ENCODE peak calls at places on chromosomes 5 and 9, in nine cellular contexts. D is fibroblast of lung, Z is esophagus muscularis mucosa, X is GM23248, Q is lower lobe of right lung, C is ovary, O is lung, I is left lung, G is A673. K is an unnamed sample. For H3K36me3, the result is how much of the 10 kb centered on the place peaks cover.

GRCh38 chr9:129166962-129167557 is 11.0 kb downstream of the IER5L start:
- DNase-seq in G (peak), Z (peak), C (peak), I (peak), Q (peak), D (peak), X (peak), O (peak), K (peak)

GRCh38 chr5:38660194-38660668 is 103.8 kb upstream of the LIFR start:
- DNase-seq in Z (no peak), D (no peak), C (no peak), G (peak), O (no peak), I (no peak), Q (no peak), X (no peak), K (no peak)

GRCh38 chr9:135512241-135512603 is 9.0 kb upstream of the LCN1 start:
- DNase-seq in C (no peak), Q (no peak), Z (no peak), X (no peak), G (no peak), D (no peak), I (peak), O (no peak), K (no peak)

GRCh38 chr5:66717455-66718373 is 121.5 kb downstream of the MAST4 start:
- DNase-seq in O (no peak), C (no peak), Q (no peak), I (no peak), G (no peak), X (no peak), D (no peak), Z (no peak), K (no peak)

GRCh38 chr9:120978987-120979386 is 52.4 kb upstream of the TRAF1 start:
- DNase-seq in Q (no peak), O (no peak), Z (no peak), C (no peak), D (no peak), G (no peak), X (no peak), I (no peak), K (no peak)

GRCh38 chr5:102758576-102758975 is 3.5 kb downstream of the PAM start:
- DNase-seq in D (peak), G (no peak), Z (no peak), I (no peak), X (peak), O (no peak), Q (no peak), C (no peak), K (peak)

GRCh38 chr9:124267271-124267807 is 9.6 kb downstream of the NEK6 start:
- DNase-seq in I (peak), Z (no peak), X (peak), C (no peak), D (peak), G (peak), O (peak), Q (peak), K (peak)

GRCh38 chr5:134088291-134088690 is 26.2 kb upstream of the TCF7 start:
- DNase-seq in Z (no peak), I (no peak), O (no peak), X (peak), D (peak), Q (no peak), C (no peak), G (no peak), K (no peak)

GRCh38 chr5:34656700-34657549 is 797 bp downstream of the RAI14 start:
- DNase-seq in Z (no peak), Q (peak), G (peak), D (peak), C (peak), O (no peak), X (peak), I (peak), K (no peak)

GRCh38 chr9:16181539-16181938 is 628.7 kb downstream of the CCDC171 start:
- DNase-seq in X (no peak), Q (no peak), I (no peak), O (no peak), G (no peak), D (no peak), C (no peak), Z (no peak), K (no peak)

GRCh38 chr5:73151733-73152410 is 21.1 kb upstream of the TMEM174 start:
- DNase-seq in Z (no peak), I (no peak), C (no peak), D (no peak), X (no peak), Q (no peak), O (no peak), G (no peak), K (peak)

GRCh38 chr5:82664711-82665110 is 386.6 kb upstream of the RPS23 start:
- DNase-seq in C (no peak), Q (no peak), I (no peak), Z (no peak), D (no peak), G (no peak), X (no peak), O (no peak), K (no peak)

GRCh38 chr5:78907255-78907886 is 77.7 kb downstream of the ARSB start:
- DNase-seq in I (no peak), Q (no peak), O (no peak), X (peak), C (peak), Z (no peak), D (peak), G (no peak), K (peak)

GRCh38 chr5:178238711-178239592 is 6.3 kb upstream of the PHYKPL start:
- DNase-seq in C (no peak), G (no peak), I (peak), Q (peak), X (no peak), D (no peak), O (no peak), Z (no peak), K (no peak)

GRCh38 chr5:132829742-132830435 is 558 bp downstream of the SHROOM1 start:
- DNase-seq in Q (peak), O (peak), C (peak), D (peak), I (peak), G (peak), Z (no peak), X (peak), K (peak)

GRCh38 chr5:19880859-19881436 is 107.1 kb downstream of the CDH18 start:
- DNase-seq in D (no peak), C (no peak), I (no peak), G (peak), Z (no peak), O (no peak), Q (no peak), X (no peak), K (no peak)

GRCh38 chr9:73575071-73575470 is 423.4 kb downstream of the ANXA1 start:
- DNase-seq in I (no peak), O (no peak), D (no peak), Z (no peak), X (no peak), C (no peak), G (no peak), Q (no peak), K (no peak)

GRCh38 chr5:54844905-54845566 is 140.4 kb downstream of the ESM1 start:
- DNase-seq in I (no peak), X (peak), C (no peak), Z (no peak), D (peak), O (no peak), G (peak), Q (no peak), K (no peak)

GRCh38 chr5:39547548-39548154 is 122.9 kb upstream of the DAB2 start:
- DNase-seq in O (peak), Q (no peak), I (no peak), G (peak), Z (no peak), D (peak), C (peak), X (peak), K (peak)

GRCh38 chr5:27702339-27702820 is 664.0 kb upstream of the CDH9 start:
- DNase-seq in I (no peak), G (peak), Z (no peak), O (no peak), C (no peak), X (no peak), D (peak), Q (no peak), K (peak)

GRCh38 chr9:35051069-35051967 is 21.1 kb downstream of the VCP start:
- DNase-seq in G (peak), I (no peak), D (peak), C (peak), O (peak), Z (no peak), X (peak), Q (no peak), K (peak)

GRCh38 chr9:114681594-114682332 is at the start of gene TEX48:
- DNase-seq in X (peak), I (no peak), G (peak), Z (no peak), O (peak), C (no peak), D (peak), Q (peak), K (peak)

GRCh38 chr9:16304301-16304700 is 566.2 kb downstream of the BNC2 start:
- DNase-seq in X (no peak), Z (no peak), Q (no peak), D (no peak), G (no peak), O (no peak), I (no peak), C (no peak), K (no peak)

GRCh38 chr9:21543187-21543586 is 61.1 kb upstream of the IFNE start:
- DNase-seq in G (no peak), X (no peak), O (no peak), Q (no peak), D (no peak), I (no peak), C (no peak), Z (no peak), K (no peak)

GRCh38 chr5:148290271-148291195 is 21.7 kb upstream of the SPINK7 start:
- DNase-seq in Z (no peak), D (no peak), Q (no peak), X (peak), C (no peak), O (no peak), G (peak), I (no peak), K (peak)

GRCh38 chr5:120457839-120458507 is 6.1 kb upstream of the PRR16 start:
- DNase-seq in G (peak), C (peak), D (peak), O (peak), Q (peak), X (peak), Z (no peak), I (peak), K (peak)

GRCh38 chr5:87401626-87402025 is 11.1 kb downstream of the CCNH start:
- DNase-seq in O (no peak), G (no peak), D (no peak), C (no peak), I (no peak), X (no peak), Z (no peak), Q (no peak), K (no peak)

GRCh38 chr9:126132751-126133150 is 193.9 kb upstream of the MVB12B start:
- DNase-seq in D (no peak), Q (no peak), O (no peak), Z (no peak), C (no peak), G (no peak), I (no peak), X (no peak), K (no peak)

DNA sequence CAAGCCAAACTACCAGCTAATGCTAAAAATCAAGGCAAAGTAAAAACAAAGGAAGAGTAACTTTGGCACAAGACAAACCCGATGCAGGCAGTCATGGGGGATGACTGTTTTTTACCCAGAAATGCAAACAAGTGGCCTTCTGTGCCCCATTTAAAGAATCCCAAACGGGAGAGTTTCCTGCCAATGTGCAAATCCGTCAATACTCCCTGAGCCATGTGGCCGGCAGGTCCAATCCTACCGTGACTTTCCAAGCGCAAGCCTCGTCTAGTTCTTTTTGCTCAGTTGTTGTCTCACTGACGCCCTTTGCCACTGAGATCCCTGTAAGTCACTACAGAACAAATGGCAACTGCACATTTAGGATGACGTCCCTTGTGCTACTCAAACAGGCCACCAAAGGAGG is 43.3 kb downstream of the OTULIN start:
- DNase-seq in G (no peak), Z (no peak), Q (no peak), O (no peak), X (no peak), C (no peak), D (no peak), I (no peak), K (no peak)
- H3K36me3 ChIP-seq in G (under half), Z (half or more), Q (half or more), O (under half), X (under half), C (under half), D (under half), I (half or more), K (under half)

GRCh38 chr5:154800582-154800981 is 45.4 kb downstream of the LARP1 start:
- DNase-seq in D (no peak), Q (no peak), O (no peak), I (no peak), G (no peak), Z (no peak), X (no peak), C (no peak), K (no peak)
- H3K36me3 ChIP-seq in D (under half), Q (half or more), O (half or more), I (half or more), G (half or more), Z (half or more), X (half or more), C (under half), K (half or more)

DNA sequence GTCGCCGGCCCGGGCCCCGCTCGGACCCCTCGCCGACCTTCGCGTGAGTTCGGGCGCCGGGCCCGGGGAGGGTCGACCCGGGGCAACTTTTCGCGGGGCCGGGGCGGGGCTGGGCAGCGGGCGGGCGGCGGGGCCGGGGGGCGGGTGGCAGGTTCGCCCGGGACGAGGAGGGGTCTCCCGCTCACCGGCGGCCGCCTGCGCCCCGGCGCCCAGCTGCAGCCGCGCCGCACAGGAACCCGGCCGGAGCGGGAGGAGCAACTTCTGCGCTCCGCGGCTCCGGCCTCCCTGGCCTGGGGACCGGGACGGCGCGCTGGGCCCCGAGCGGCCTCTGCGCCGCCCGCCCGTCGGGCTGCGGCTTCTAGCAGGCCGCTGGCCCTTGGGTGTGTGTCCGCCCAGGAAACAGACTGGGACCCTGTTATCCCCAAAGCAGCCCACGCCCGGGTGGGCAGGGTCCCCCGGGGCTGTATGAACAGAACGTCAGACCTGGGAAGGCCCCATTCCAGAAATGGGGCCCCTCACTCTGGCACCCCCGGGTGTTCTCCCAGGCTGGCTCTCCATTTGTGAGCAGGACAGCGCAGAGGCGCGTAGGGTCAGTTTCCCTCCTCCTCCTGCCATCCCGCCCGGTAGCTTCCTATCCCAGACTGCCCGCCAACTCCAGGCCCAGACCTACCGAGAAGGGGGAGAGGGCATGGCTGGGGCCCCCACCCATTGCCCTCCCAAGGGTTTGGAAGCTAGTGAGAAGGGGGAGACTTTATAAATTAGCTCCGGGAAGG is 685 bp downstream of the RXRA start:
- DNase-seq in O (no peak), Z (no peak), I (peak), G (no peak), Q (peak), D (peak), C (no peak), X (peak), K (no peak)
- H3K36me3 ChIP-seq in O (under half), Z (under half), I (under half), G (under half), Q (under half), D (under half), C (under half), X (under half), K (under half)

GRCh38 chr5:139360384-139360783 is 18.7 kb downstream of the PAIP2 start:
- DNase-seq in Q (no peak), Z (no peak), X (no peak), C (no peak), G (no peak), O (no peak), I (no peak), D (no peak), K (no peak)
- H3K36me3 ChIP-seq in Q (under half), Z (under half), X (under half), C (under half), G (under half), O (under half), I (under half), D (under half), K (under half)

DNA sequence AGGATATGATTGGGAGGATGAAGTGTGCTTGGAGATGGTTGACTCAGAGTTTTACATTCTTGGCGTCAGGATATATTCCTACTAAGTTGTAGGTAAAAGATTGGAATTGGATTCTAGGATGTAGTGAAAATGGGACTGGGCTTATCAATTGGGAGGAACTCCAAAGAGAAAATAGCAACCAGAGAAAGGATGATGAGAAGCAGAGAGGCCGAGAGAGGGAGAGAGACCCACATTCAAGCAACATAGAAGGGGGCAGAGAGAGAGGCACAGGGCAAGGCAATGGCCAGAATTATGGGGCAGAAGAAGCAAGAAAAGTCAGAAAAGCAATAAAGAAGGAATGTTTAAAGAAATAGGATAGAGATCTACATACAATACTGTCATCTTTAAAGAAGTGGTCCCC is 217.9 kb upstream of the ACTBL2 start:
- DNase-seq in O (no peak), D (no peak), X (no peak), I (no peak), C (no peak), Q (no peak), Z (no peak), G (no peak), K (no peak)
- H3K36me3 ChIP-seq in O (under half), D (under half), X (under half), I (under half), C (under half), Q (under half), Z (under half), G (under half), K (under half)

GRCh38 chr9:113173341-113173740 is 22.5 kb downstream of the SLC31A2 start:
- DNase-seq in C (no peak), Q (no peak), D (no peak), X (no peak), O (no peak), G (no peak), Z (no peak), I (no peak), K (no peak)

GRCh38 chr9:113164536-113165300 is 13.9 kb downstream of the SLC31A2 start:
- DNase-seq in X (peak), Z (no peak), O (no peak), Q (no peak), I (no peak), D (peak), G (no peak), C (peak), K (peak)

GRCh38 chr9:113166039-113166438 is 15.2 kb downstream of the SLC31A2 start:
- DNase-seq in Q (no peak), C (no peak), G (no peak), Z (no peak), X (no peak), I (no peak), D (no peak), O (no peak), K (no peak)

GRCh38 chr9:113168809-113169208 is 18.0 kb downstream of the SLC31A2 start:
- DNase-seq in O (no peak), C (no peak), I (no peak), D (no peak), G (no peak), X (no peak), Q (no peak), Z (no peak), K (no peak)
- H3K36me3 ChIP-seq in O (half or more), C (under half), I (half or more), D (under half), G (half or more), X (half or more), Q (half or more), Z (half or more), K (half or more)

GRCh38 chr9:89481161-89481915 is 16.6 kb downstream of the SEMA4D start:
- DNase-seq in Q (no peak), G (no peak), X (no peak), I (no peak), O (no peak), C (no peak), D (no peak), Z (no peak), K (no peak)
- H3K36me3 ChIP-seq in Q (under half), G (under half), X (under half), I (under half), O (under half), C (under half), D (under half), Z (under half), K (under half)

DNA sequence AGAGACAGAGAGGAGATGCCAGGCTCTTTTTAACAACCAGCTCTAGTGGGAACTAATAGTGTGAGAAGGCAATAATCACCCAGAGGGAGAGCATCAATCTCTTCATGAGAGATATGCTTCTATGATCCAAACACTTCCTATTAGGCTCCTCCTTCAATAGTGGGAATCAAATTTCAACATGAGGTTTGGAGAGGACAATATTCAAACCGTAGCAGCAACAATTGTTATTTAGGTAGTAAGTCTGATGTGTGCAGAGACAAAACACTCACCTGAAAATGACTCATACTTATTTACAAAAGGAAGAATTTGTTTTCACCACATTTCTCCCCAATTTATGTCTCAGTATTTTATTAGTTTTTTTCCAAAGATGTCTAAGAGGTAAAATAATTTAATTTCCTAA is 144.3 kb downstream of the ST8SIA4 start:
- DNase-seq in X (no peak), D (no peak), C (no peak), Z (no peak), O (no peak), Q (no peak), G (no peak), I (no peak), K (no peak)
- H3K36me3 ChIP-seq in X (under half), D (under half), C (under half), Z (under half), O (under half), Q (under half), G (under half), I (under half), K (under half)

GRCh38 chr9:38253200-38253599 is 139.3 kb upstream of the ALDH1B1 start:
- DNase-seq in D (no peak), X (no peak), O (no peak), C (no peak), Z (peak), I (no peak), G (no peak), Q (no peak), K (no peak)

GRCh38 chr9:38256461-38256860 is 136.0 kb upstream of the ALDH1B1 start:
- DNase-seq in C (no peak), X (no peak), D (no peak), G (no peak), O (no peak), I (no peak), Z (peak), Q (no peak), K (no peak)

GRCh38 chr9:38255599-38255998 is 136.9 kb upstream of the ALDH1B1 start:
- DNase-seq in D (no peak), Q (no peak), Z (no peak), G (no peak), C (no peak), X (no peak), O (no peak), I (no peak), K (no peak)

GRCh38 chr9:38254756-38255155 is 137.7 kb upstream of the ALDH1B1 start:
- DNase-seq in Q (no peak), I (no peak), Z (peak), X (no peak), D (no peak), O (no peak), G (no peak), C (no peak), K (no peak)

GRCh38 chr9:38254151-38254550 is 138.4 kb upstream of the ALDH1B1 start:
- DNase-seq in I (no peak), O (no peak), G (no peak), Z (no peak), D (no peak), C (no peak), Q (no peak), X (no peak), K (no peak)
- H3K36me3 ChIP-seq in I (under half), O (under half), G (under half), Z (under half), D (under half), C (under half), Q (under half), X (under half), K (under half)

GRCh38 chr9:89350988-89351557 is 32.8 kb downstream of the SECISBP2 start:
- DNase-seq in Z (peak), C (no peak), Q (no peak), D (no peak), O (no peak), X (no peak), I (no peak), G (no peak), K (no peak)
- H3K36me3 ChIP-seq in Z (half or more), C (under half), Q (half or more), D (under half), O (half or more), X (under half), I (half or more), G (half or more), K (half or more)